ENCODE peak calls at places on chromosomes 16 and 17, in five cellular contexts. K is KBM-7; M is activated T-helper 1 cell treated with anti-CD3 and anti-CD28 coated beads, Interleukin-2, amount 50 U/mL, for 16 hours; G is Calu3; B is activated naive CD8-positive, alpha-beta T cell treated with anti-CD3 and anti-CD28 coated beads, Interleukin-2, amount 50 U/mL, for 24 hours. Q is an unnamed sample.

GRCh38 chr17:65677932-65678331 is 116.5 kb upstream of the AXIN2 start:
- DNase-seq in K (no peak), B (no peak), G (no peak), M (no peak), Q (no peak)

GRCh38 chr16:53809088-53809951 is 105.4 kb downstream of the FTO start:
- DNase-seq in K (no peak), G (no peak), M (no peak), B (no peak), Q (no peak)

GRCh38 chr16:86205521-86206245 is 304.6 kb upstream of the FOXF1 start:
- DNase-seq in G (no peak), B (no peak), K (no peak), M (no peak), Q (no peak)

GRCh38 chr17:81392909-81393654 is 2.2 kb upstream of the BAHCC1 start:
- DNase-seq in K (no peak), B (no peak), M (no peak), G (no peak), Q (no peak)

GRCh38 chr16:29849505-29849904 is 13.5 kb downstream of the CDIPT start:
- DNase-seq in M (no peak), B (no peak), K (no peak), G (no peak), Q (no peak)

GRCh38 chr16:50209548-50210265 is 56.6 kb downstream of the TENT4B start:
- DNase-seq in K (peak; percentile 29), G (no peak), B (no peak), M (no peak), Q (no peak)

GRCh38 chr17:80941171-80941570 is 50.5 kb upstream of the CHMP6 start:
- DNase-seq in M (no peak), K (no peak), G (no peak), B (no peak), Q (no peak)

GRCh38 chr16:73265124-73265838 is 217.4 kb upstream of the ZFHX3 start:
- DNase-seq in M (no peak), G (peak; percentile 42), K (no peak), B (no peak), Q (no peak)

GRCh38 chr17:21453144-21453982 is 77.2 kb downstream of the KCNJ12 start:
- DNase-seq in K (no peak), B (no peak), G (no peak), M (no peak), Q (no peak)

GRCh38 chr16:57541754-57542435 is 548 bp upstream of the ADGRG5 start:
- DNase-seq in M (no peak), G (no peak), B (no peak), K (no peak), Q (no peak)

GRCh38 chr16:868846-869822 is 68.6 kb upstream of the GNG13 start:
- DNase-seq in G (no peak), M (no peak), K (no peak), B (no peak), Q (no peak)

GRCh38 chr17:68326681-68327080 is 35.4 kb downstream of the ARSG start:
- DNase-seq in K (no peak), G (no peak), B (peak; percentile 27), M (no peak), Q (no peak)

GRCh38 chr16:2748757-2749455 is 3.5 kb upstream of the SRRM2 start:
- DNase-seq in M (no peak), K (no peak), G (no peak), B (no peak), Q (no peak)

GRCh38 chr17:65294184-65294719 is 157.1 kb downstream of the RGS9 start:
- DNase-seq in M (peak; percentile 16), K (peak; percentile 54), G (peak; percentile 50), B (peak; percentile 60), Q (peak; percentile 42)

GRCh38 chr16:86510465-86511261 is at the start of gene FOXF1:
- DNase-seq in G (no peak), K (no peak), M (no peak), B (no peak), Q (no peak)

GRCh38 chr17:77233635-77234334 is 93.0 kb downstream of the SEC14L1 start:
- DNase-seq in M (no peak), K (peak; percentile 37), G (peak; percentile 76), B (no peak), Q (no peak)

GRCh38 chr17:68182016-68182315 is 65.9 kb upstream of the AMZ2 start:
- DNase-seq in M (no peak), B (no peak), G (no peak), K (no peak), Q (no peak)

GRCh38 chr16:73124097-73124652 is 76.2 kb upstream of the ZFHX3 start:
- DNase-seq in B (no peak), K (peak; percentile 10), M (no peak), G (no peak), Q (no peak)

GRCh38 chr17:10516065-10516464 is 2.3 kb downstream of the MYH1 start:
- DNase-seq in K (no peak), G (no peak), B (no peak), M (no peak), Q (no peak)

GRCh38 chr17:42411321-42411820 is 11.7 kb downstream of the CAVIN1 start:
- DNase-seq in G (no peak), K (no peak), B (no peak), M (no peak), Q (no peak)

GRCh38 chr16:1491327-1491726 is 1.8 kb upstream of the TELO2 start:
- DNase-seq in G (no peak), K (no peak), M (no peak), B (no peak), Q (no peak)

GRCh38 chr16:70163596-70163995 is 10.0 kb upstream of the CLEC18C start:
- DNase-seq in B (no peak), K (no peak), M (no peak), G (no peak), Q (no peak)

GRCh38 chr17:34720760-34721159 is 141.4 kb downstream of the TMEM132E start:
- DNase-seq in M (no peak), B (no peak), G (peak; percentile 83), K (no peak), Q (no peak)

GRCh38 chr16:48318630-48319029 is 66.6 kb downstream of the SIAH1 start:
- DNase-seq in G (no peak), M (no peak), B (no peak), K (peak; percentile 87), Q (no peak)

GRCh38 chr17:5035356-5035755 is at the start of gene SLC52A1:
- DNase-seq in B (no peak), K (no peak), M (no peak), G (peak; percentile 8), Q (no peak)

GRCh38 chr17:48310748-48311213 is 119.2 kb downstream of the SKAP1 start:
- DNase-seq in M (no peak), K (no peak), G (peak; percentile 70), B (no peak), Q (no peak)

GRCh38 chr16:54928421-54929089 is 2.1 kb upstream of the IRX5 start:
- DNase-seq in G (peak; percentile 69), B (no peak), K (peak; percentile 76), M (no peak), Q (no peak)

GRCh38 chr16:80347900-80348299 is 192.9 kb upstream of the DYNLRB2 start:
- DNase-seq in B (no peak), G (no peak), M (no peak), K (no peak), Q (no peak)

GRCh38 chr17:74737299-74738050 is 419 bp downstream of the RAB37 start:
- DNase-seq in M (no peak), K (peak; percentile 52), B (peak; percentile 57), G (peak; percentile 38), Q (no peak)